ENCODE peak calls at places on chromosome 3, in five cellular contexts. W is NCI-H774; X is stimulated activated CD8-positive, alpha-beta memory T cell treated with anti-CD3 and anti-CD28 coated beads, Interleukin-15, amount 100 ng/mL, for 24 hours; I is NCI-H1436; S is ACHN. L is an unnamed sample.

GRCh38 chr3:128617270-128617556 is 33.4 kb downstream of the RPN1 start:
- DNase-seq in I (no peak), S (no peak), W (no peak), X (no peak), L (no peak)

GRCh38 chr3:42256135-42256819 is 9.7 kb downstream of the CCK start:
- DNase-seq in S (peak), X (no peak), I (no peak), W (no peak), L (peak)

GRCh38 chr3:132513057-132513456 is 84.0 kb upstream of the ACKR4 start:
- DNase-seq in W (no peak), X (no peak), I (peak), S (no peak), L (no peak)

GRCh38 chr3:75272708-75273107 is 391.4 kb upstream of the FRG2C start:
- DNase-seq in W (no peak), X (no peak), S (peak), I (no peak), L (no peak)

GRCh38 chr3:21979706-21980105 is 228.7 kb upstream of the ZNF385D start:
- DNase-seq in S (no peak), W (no peak), I (no peak), X (no peak), L (no peak)

GRCh38 chr3:101849714-101850326 is 506 bp downstream of the NFKBIZ start:
- DNase-seq in I (peak), S (no peak), X (peak), W (peak), L (peak)

GRCh38 chr3:127777861-127778711 is 44.2 kb downstream of the MGLL start:
- DNase-seq in X (no peak), I (no peak), S (no peak), W (no peak), L (no peak)

GRCh38 chr3:9866639-9867038 is 13.4 kb downstream of the CIDEC start:
- DNase-seq in W (no peak), I (no peak), S (no peak), X (no peak), L (no peak)

GRCh38 chr3:88467191-88467590 is 317.4 kb downstream of the C3orf38 start:
- DNase-seq in I (no peak), W (no peak), S (no peak), X (no peak), L (no peak)

GRCh38 chr3:194364652-194365434 is 4.7 kb downstream of the LRRC15 start:
- DNase-seq in S (no peak), I (peak), X (no peak), W (peak), L (no peak)

GRCh38 chr3:49020335-49021212 is 1.3 kb upstream of the NDUFAF3 start:
- DNase-seq in I (no peak), W (no peak), S (peak), X (no peak), L (no peak)

GRCh38 chr3:18423401-18424212 is 1.5 kb downstream of the SATB1 start:
- DNase-seq in I (no peak), X (no peak), S (peak), W (no peak), L (peak)

GRCh38 chr3:86655096-86655495 is 335.9 kb downstream of the VGLL3 start:
- DNase-seq in I (no peak), W (no peak), S (no peak), X (no peak), L (no peak)